ENCODE peak calls at places on chromosomes 3 and 15, in seven cellular contexts. S, G, J, C, L, K and F are unnamed samples.

GRCh38 chr15:52527898-52528464 is 699 bp downstream of the MYO5A start:
- DNase-seq in G (peak; percentile 64), L (no peak), K (no peak), S (no peak), J (no peak), C (peak; percentile 51), F (no peak)

GRCh38 chr3:38472342-38472741 is 18.7 kb downstream of the ACVR2B start:
- DNase-seq in K (no peak), J (no peak), G (no peak), L (no peak), S (no peak), C (no peak), F (no peak)

GRCh38 chr15:62877276-62877857 is 165.2 kb upstream of the TPM1 start:
- DNase-seq in J (no peak), C (peak; percentile 33), S (no peak), G (no peak), K (no peak), L (no peak), F (no peak)

GRCh38 chr15:98547741-98548166 is 100.6 kb upstream of the IGF1R start:
- DNase-seq in C (peak; percentile 58), L (no peak), K (no peak), G (no peak), J (no peak), S (no peak), F (no peak)

GRCh38 chr3:45104715-45105711 is 41.2 kb downstream of the CDCP1 start:
- DNase-seq in C (no peak), S (no peak), J (no peak), K (no peak), G (no peak), L (no peak), F (no peak)

GRCh38 chr3:177968891-177969290 is 567.3 kb upstream of the KCNMB2 start:
- DNase-seq in L (no peak), S (no peak), G (no peak), J (no peak), K (no peak), C (no peak), F (no peak)

GRCh38 chr3:174495928-174496327 is 363.2 kb upstream of the NAALADL2 start:
- DNase-seq in C (no peak), K (no peak), S (no peak), J (no peak), L (no peak), G (no peak), F (no peak)

GRCh38 chr15:95459288-95459687 is 871.2 kb upstream of the NR2F2 start:
- DNase-seq in L (no peak), S (no peak), C (no peak), J (no peak), K (no peak), G (no peak), F (no peak)

GRCh38 chr3:3172627-3173026 is 6.9 kb downstream of the CRBN start:
- DNase-seq in G (no peak), K (no peak), L (no peak), J (no peak), C (no peak), S (no peak), F (no peak)

GRCh38 chr3:15667484-15667883 is 65.9 kb downstream of the BTD start:
- DNase-seq in L (no peak), J (no peak), K (no peak), S (peak; percentile 45), C (no peak), G (no peak), F (no peak)

GRCh38 chr3:162302983-162303624 is 806.5 kb downstream of the OTOL1 start:
- DNase-seq in G (no peak), J (no peak), K (no peak), C (no peak), S (no peak), L (no peak), F (no peak)

GRCh38 chr15:84387086-84387485 is 151.5 kb downstream of the GOLGA6L4 start:
- DNase-seq in L (no peak), C (peak; percentile 29), G (no peak), J (no peak), S (no peak), K (no peak), F (no peak)

GRCh38 chr15:32909431-32909830 is 191.6 kb downstream of the GREM1 start:
- DNase-seq in S (no peak), G (no peak), J (no peak), K (no peak), L (no peak), C (no peak), F (no peak)

GRCh38 chr3:71504250-71505036 is 79.1 kb downstream of the FOXP1 start:
- DNase-seq in C (no peak), K (no peak), J (peak; percentile 15), G (no peak), L (peak; percentile 18), S (no peak), F (no peak)

GRCh38 chr3:190048831-190049541 is 71.7 kb downstream of the P3H2 start:
- DNase-seq in L (no peak), K (no peak), J (no peak), S (no peak), G (peak; percentile 17), C (no peak), F (no peak)

GRCh38 chr15:50116477-50116876 is 2.6 kb downstream of the ATP8B4 start:
- DNase-seq in G (no peak), C (peak; percentile 56), S (no peak), K (peak; percentile 78), J (peak; percentile 34), L (peak; percentile 30), F (peak; percentile 46)

GRCh38 chr3:155362808-155363689 is 69.6 kb upstream of the STRIT1 start:
- DNase-seq in K (no peak), G (no peak), S (no peak), L (no peak), J (no peak), C (peak; percentile 74), F (peak; percentile 84)

GRCh38 chr3:42686832-42687650 is 1.7 kb downstream of the KLHL40 start:
- DNase-seq in K (no peak), G (no peak), L (no peak), C (no peak), J (no peak), S (no peak), F (no peak)

GRCh38 chr3:107184375-107184774 is 192.9 kb upstream of the CCDC54 start:
- DNase-seq in J (no peak), C (no peak), K (no peak), S (no peak), L (no peak), G (no peak), F (no peak)

GRCh38 chr3:187845826-187846225 is 100.6 kb upstream of the BCL6 start:
- DNase-seq in J (no peak), C (no peak), S (no peak), K (no peak), L (no peak), G (no peak), F (no peak)

GRCh38 chr15:80744826-80745225 is 34.3 kb upstream of the CEMIP start:
- DNase-seq in L (no peak), J (no peak), K (no peak), C (no peak), S (no peak), G (no peak), F (no peak)

DNA sequence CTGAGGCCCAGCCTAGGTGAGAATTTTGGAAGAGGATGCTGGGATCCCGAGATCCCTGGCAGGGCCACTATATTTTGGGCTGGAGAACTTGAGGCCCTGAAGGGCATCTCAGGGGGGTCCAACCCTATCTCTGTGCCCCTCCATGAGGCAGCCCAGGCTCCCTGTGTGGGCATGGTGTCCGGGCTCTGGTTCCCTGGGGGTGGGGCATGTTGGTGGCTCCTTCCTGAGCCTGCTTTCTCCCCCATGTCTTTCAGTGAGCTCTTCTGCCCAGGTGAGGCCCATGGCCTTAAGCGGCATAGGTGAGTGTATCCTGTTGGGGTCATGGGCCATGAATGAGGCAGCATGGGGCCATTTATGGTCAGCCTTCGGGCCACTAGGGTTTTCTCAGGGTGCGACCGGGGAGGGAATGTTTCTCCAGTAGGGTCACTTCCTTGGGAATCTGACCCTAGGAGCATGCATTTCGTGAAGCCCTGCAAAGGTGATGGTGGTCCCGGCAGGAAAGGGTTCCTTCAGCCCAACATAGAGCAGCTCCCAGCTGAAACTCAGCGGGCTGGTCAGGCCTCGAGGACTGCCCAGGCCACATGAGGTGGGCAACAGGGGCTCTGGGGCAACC is 191.3 kb downstream of the UBE3A start:
- DNase-seq in L (no peak), G (no peak), K (no peak), S (no peak), C (peak; percentile 27), J (no peak), F (no peak)
- H3K9me3 ChIP-seq in L (no peaks in the 10 kb centered on the region), G (no peaks in the 10 kb centered on the region), K (peaks cover 91% of the 10 kb centered on the region), S (no peaks in the 10 kb centered on the region), C (peaks cover 66% of the 10 kb centered on the region), J (peaks cover 5% of the 10 kb centered on the region), F (no peaks in the 10 kb centered on the region)

DNA sequence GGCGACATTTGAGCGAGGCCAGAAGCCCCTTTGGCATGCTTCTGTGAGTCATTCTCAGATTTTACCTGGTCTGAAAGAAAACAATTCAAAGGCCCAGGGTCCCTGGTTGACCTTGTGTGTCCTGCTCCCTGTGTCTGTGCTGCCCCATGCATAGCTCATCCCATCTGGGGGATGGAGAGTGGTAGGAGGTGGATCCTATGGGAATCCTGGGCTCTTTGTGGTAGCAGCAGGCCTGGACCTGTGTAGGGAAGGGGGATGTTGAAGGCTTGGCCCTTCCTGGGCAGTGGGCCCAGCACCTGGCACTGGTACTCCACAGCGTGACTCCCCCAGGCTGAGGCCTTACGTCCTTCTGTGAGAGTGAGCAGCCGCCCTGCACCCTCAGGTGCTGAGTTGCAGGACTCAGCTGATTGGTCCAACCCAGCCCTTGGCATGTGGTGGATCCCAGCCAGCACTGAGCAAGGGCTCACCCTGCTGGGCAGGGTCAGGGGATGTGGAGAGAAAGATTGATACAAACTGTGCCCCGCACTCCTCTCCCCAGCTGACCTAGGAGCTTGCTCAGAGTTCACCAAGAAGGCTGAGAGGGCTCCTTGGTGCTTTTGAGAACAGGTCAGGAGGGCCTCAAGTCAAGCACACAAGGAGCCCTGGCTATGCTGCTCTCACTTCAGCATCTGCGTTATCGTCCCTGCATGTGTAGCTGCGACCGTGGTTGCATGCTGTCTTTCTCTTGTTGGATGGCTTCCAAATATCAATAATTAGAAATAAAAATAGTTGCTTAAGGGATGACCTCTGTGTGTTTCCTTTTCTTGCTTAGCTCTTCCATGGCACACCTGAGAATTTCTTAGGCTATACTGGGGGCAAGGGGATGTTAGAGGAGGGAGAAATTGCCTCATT is 21.4 kb upstream of the JMJD7 start:
- DNase-seq in G (no peak), L (no peak), J (peak; percentile 24), C (peak; percentile 59), K (peak; percentile 34), S (no peak), F (no peak)
- TF ChIP-seq YY1 in G (no peak), L (no peak), J (no peak), C (no peak), K (no peak), S (no peak), F (no peak)

DNA sequence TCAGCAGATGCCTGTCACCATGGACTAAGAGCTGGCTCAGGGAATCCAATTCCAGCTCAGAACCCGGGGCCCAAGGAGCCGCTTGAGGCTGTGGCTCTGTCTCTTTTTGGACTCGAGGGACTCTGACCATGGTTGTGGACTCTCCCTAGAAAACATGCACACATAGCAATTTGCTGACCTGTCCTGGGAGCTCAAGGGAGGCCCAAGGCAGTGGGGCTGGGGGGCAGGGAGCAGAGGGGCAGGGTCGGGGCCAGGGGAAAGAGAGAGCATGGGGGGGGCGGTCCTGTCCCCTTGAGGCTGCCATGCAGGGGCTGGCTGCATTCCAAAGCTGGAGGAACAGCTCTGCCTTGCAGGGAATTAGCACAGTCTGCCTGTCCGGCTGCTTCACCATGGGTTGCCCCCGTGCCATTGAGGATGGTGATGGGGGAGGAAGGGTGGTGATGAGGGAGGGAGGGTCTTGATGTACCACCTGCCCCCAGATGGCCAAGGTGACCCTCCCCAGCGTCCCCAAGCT is 190.1 kb downstream of the GOLGA6L6 start:
- DNase-seq in J (no peak), G (no peak), C (no peak), S (no peak), L (no peak), K (no peak), F (no peak)
- H3K9me3 ChIP-seq in J (peaks cover 86% of the 10 kb centered on the region), G (no peaks in the 10 kb centered on the region), C (peaks cover 43% of the 10 kb centered on the region), S (no peaks in the 10 kb centered on the region), L (no peaks in the 10 kb centered on the region), K (peaks cover 5% of the 10 kb centered on the region), F (peaks cover 17% of the 10 kb centered on the region)

GRCh38 chr3:171825222-171825828 is 15.0 kb upstream of the PLD1 start:
- DNase-seq in C (no peak), L (no peak), S (no peak), K (peak; percentile 78), G (no peak), J (no peak), F (no peak)
- TF ChIP-seq YY1 in C (no peak), L (no peak), S (no peak), K (no peak), G (no peak), J (no peak), F (no peak)